ENCODE peak calls at places on chromosomes 3 and 15, in six cellular contexts. U is mammary epithelial cell, K is dorsolateral prefrontal cortex, E is psoas muscle, V is lower lobe of right lung, R is HCT116. I is an unnamed sample.

GRCh38 chr3:29764603-29765254 is 483.9 kb downstream of the RBMS3 start:
- DNase-seq in U (peak; percentile 70), K (no peak), E (no peak), V (no peak), R (peak; percentile 16), I (peak; percentile 26)

GRCh38 chr15:90015749-90016148 is 14.6 kb downstream of the ZNF710 start:
- DNase-seq in U (peak; percentile 19), K (no peak), E (no peak), V (no peak), R (no peak), I (peak; percentile 78)

GRCh38 chr15:68149059-68149458 is 56.1 kb downstream of the CALML4 start:
- DNase-seq in U (peak; percentile 8), K (no peak), E (no peak), V (no peak), R (no peak), I (peak; percentile 20)

GRCh38 chr3:194315088-194315964 is 35.8 kb downstream of the CPN2 start:
- DNase-seq in U (peak; percentile 89), K (peak; percentile 81), E (peak; percentile 88), V (peak; percentile 88), R (peak; percentile 63), I (peak; percentile 82)

GRCh38 chr3:117399311-117400068 is 689.9 kb downstream of the TUSC7 start:
- DNase-seq in U (no peak), K (no peak), E (no peak), V (no peak), R (no peak), I (no peak)

GRCh38 chr15:92074646-92075045 is 221.1 kb downstream of the SLCO3A1 start:
- DNase-seq in U (peak; percentile 61), K (no peak), E (peak; percentile 66), V (peak; percentile 86), R (no peak), I (no peak)

GRCh38 chr3:28039234-28039633 is 202.2 kb upstream of the CMC1 start:
- DNase-seq in U (no peak), K (no peak), E (no peak), V (no peak), R (no peak), I (no peak)

GRCh38 chr15:71410347-71410746 is 295.1 kb downstream of the THSD4 start:
- DNase-seq in U (no peak), K (no peak), E (no peak), V (no peak), R (no peak), I (no peak)

GRCh38 chr3:178982138-178982537 is 89.5 kb downstream of the ZMAT3 start:
- DNase-seq in U (peak; percentile 73), K (no peak), E (no peak), V (no peak), R (no peak), I (no peak)

GRCh38 chr3:194069421-194070219 is 66.3 kb upstream of the HES1 start:
- DNase-seq in U (peak; percentile 56), K (no peak), E (no peak), V (no peak), R (no peak), I (no peak)

GRCh38 chr3:152524198-152525140 is 255.7 kb downstream of the MBNL1 start:
- DNase-seq in U (peak; percentile 12), K (no peak), E (no peak), V (no peak), R (peak; percentile 33), I (peak; percentile 9)

GRCh38 chr15:48472756-48473155 is 141.5 kb downstream of the DUT start:
- DNase-seq in U (peak; percentile 56), K (no peak), E (no peak), V (no peak), R (no peak), I (peak; percentile 56)
- H3K27ac ChIP-seq in U (no peak overlapping the region), K (no peak overlapping the region), E (no peak overlapping the region), V (no peak overlapping the region), R (no peak overlapping the region), I (peak overlapping the region; percentile 64)

DNA sequence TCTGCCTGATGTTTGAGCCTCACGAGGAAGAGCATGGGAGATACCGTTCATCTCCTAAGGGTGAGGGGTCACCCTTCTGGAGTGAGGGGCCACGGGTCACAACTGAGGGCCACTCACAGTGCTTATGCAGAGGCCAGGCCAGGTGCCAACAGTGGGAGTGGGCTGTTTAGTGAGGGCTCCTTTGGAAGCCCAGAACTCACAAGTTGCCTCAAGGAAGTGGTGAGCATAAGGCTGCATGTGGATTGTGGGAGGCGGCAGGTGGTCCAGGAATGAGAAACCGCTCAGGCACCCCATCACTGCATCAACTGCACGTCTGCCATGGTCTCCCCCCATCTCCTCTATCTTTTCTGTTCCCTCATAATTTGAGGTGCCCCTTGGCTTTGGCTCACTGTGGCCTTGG is 26.5 kb downstream of the SPSB4 start:
- DNase-seq in U (no peak), K (no peak), E (no peak), V (no peak), R (no peak), I (no peak)
- H3K27ac ChIP-seq in U (no peak overlapping the region), K (no peak overlapping the region), E (no peak overlapping the region), V (peak overlapping the region; percentile 64), R (no peak overlapping the region), I (no peak overlapping the region)

GRCh38 chr15:48671381-48672022 is 26.0 kb upstream of the FBN1 start:
- DNase-seq in U (peak; percentile 85), K (no peak), E (peak; percentile 68), V (no peak), R (no peak), I (no peak)
- H3K27ac ChIP-seq in U (peak overlapping the region; percentile 53), K (no peak overlapping the region), E (no peak overlapping the region), V (no peak overlapping the region), R (no peak overlapping the region), I (no peak overlapping the region)

GRCh38 chr15:99486371-99487336 is 79.1 kb upstream of the MEF2A start:
- DNase-seq in U (peak; percentile 23), K (peak; percentile 45), E (peak; percentile 88), V (peak; percentile 84), R (peak; percentile 10), I (peak; percentile 37)

GRCh38 chr15:99482993-99483392 is 82.8 kb upstream of the MEF2A start:
- DNase-seq in U (no peak), K (no peak), E (no peak), V (no peak), R (no peak), I (no peak)

GRCh38 chr15:99485153-99485947 is 80.4 kb upstream of the MEF2A start:
- DNase-seq in U (no peak), K (no peak), E (no peak), V (no peak), R (no peak), I (no peak)

GRCh38 chr15:99487337-99487730 is 78.5 kb upstream of the MEF2A start:
- DNase-seq in U (no peak), K (no peak), E (no peak), V (no peak), R (no peak), I (no peak)

GRCh38 chr15:99485992-99486370 is 79.8 kb upstream of the MEF2A start:
- DNase-seq in U (no peak), K (no peak), E (no peak), V (no peak), R (no peak), I (no peak)
- H3K27ac ChIP-seq in U (no peak overlapping the region), K (peak overlapping the region; percentile 75), E (peak overlapping the region; percentile 81), V (peak overlapping the region; percentile 77), R (no peak overlapping the region), I (peak overlapping the region; percentile 89)

DNA sequence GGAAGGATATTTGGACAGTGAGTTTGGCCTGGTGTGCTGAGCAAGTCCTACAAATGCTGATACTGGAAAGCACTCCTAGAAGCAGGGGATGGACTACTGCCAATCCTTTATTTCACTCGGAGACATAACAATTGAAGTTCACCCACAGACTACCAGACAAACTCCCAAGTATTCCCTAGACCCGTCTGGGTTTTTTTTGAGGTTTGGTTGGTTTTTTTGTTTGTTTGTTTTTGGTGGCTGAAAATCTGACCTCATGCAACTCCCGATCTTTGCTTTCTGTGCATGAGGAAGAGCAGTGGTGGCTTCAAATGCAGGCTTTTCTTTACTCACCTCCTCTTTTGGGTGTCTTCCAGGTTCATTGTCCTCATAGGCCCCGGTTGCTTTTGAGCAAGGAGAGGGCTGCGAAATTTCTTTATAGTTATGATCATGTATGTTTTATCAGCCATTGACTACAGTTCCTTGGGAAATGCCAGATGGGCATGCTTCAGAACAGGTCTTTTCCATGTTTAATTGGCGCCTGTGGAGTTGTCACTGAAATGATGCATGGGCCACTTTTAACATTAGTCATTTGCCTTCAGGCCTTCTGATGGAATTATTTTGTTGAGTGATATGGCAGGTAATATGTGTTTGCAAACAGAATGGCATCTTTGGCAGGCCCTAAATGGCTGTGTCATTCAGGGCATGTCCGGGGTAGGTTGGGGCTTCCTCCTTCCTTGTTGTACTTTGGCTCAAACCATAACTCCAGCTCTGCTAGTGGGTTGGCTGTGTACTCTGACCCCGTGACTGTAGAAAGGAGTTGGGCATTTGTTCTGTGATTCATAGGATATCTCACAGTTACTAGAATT is 81.3 kb upstream of the ZBED2 start:
- DNase-seq in U (peak; percentile 88), K (no peak), E (no peak), V (no peak), R (no peak), I (peak; percentile 77)
- H3K27ac ChIP-seq in U (peak overlapping the region; percentile 57), K (no peak overlapping the region), E (no peak overlapping the region), V (no peak overlapping the region), R (peak overlapping the region; percentile 39), I (peak overlapping the region; percentile 67)

DNA sequence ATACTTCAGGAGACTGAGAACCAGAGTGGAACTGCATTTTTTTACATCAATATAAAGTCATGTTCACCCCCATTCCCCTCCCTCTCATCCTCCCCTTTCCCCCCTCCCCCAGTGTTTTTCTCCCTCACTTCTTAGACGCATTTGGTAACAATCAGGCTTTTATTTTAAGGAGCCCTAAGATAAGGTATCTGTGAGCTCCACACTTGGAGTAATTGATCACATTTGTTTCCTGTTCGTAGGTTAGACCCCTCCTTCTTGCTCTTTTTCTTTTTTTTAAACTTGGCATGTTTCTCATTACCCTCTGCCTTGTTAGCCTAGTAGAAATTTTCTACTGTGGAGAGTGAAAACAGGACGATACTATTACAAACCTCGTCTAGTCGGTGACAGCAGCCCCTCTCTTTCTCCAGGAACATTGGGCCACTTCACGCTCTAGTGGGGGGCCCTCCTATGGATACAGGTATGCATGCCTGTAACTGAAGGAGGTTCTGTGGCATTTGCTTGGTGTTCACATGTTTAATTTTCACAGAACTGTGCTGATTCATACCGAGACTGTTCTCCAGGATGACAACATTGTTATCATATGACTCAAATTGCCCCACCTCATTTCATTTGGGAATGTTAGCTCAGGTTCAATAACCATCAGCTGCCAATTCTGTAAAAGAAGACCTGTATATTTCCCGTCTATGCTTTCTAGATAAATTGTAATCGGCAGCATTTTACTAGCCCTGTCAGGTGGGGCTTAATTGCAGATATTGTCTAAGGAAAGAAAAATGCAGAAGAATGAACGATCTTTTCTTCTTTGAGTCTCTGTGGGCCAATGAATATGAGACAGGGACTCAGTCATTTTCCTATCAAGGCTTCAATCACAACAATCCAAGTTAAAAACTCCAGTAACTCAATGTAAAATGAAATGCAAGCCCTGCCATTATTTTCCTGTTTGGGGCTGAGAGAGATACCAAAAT is 314.2 kb downstream of the MECOM start:
- DNase-seq in U (peak; percentile 92), K (no peak), E (no peak), V (no peak), R (no peak), I (peak; percentile 68)
- H3K27ac ChIP-seq in U (peak overlapping the region; percentile 85), K (no peak overlapping the region), E (no peak overlapping the region), V (no peak overlapping the region), R (no peak overlapping the region), I (no peak overlapping the region)

GRCh38 chr3:189309400-189309975 is 137.7 kb downstream of the TPRG1 start:
- DNase-seq in U (peak; percentile 76), K (no peak), E (no peak), V (no peak), R (no peak), I (peak; percentile 55)
- H3K27ac ChIP-seq in U (peak overlapping the region; percentile 85), K (no peak overlapping the region), E (peak overlapping the region; percentile 72), V (no peak overlapping the region), R (no peak overlapping the region), I (no peak overlapping the region)

GRCh38 chr15:85444329-85444605 is 63.9 kb downstream of the AKAP13 start:
- DNase-seq in U (no peak), K (no peak), E (no peak), V (no peak), R (no peak), I (no peak)
- H3K27ac ChIP-seq in U (peak overlapping the region; percentile 77), K (no peak overlapping the region), E (no peak overlapping the region), V (peak overlapping the region; percentile 58), R (no peak overlapping the region), I (no peak overlapping the region)